ENCODE peak calls at places on chromosomes 11 and 22, in five cellular contexts. A is COR-L47, Z is HFFc6, M is amygdala, P is NCI-H460. B is an unnamed sample.

GRCh38 chr11:12386309-12386708 is 8.9 kb downstream of the PARVA start:
- DNase-seq in P (no peak), A (no peak), M (no peak), Z (no peak), B (no peak)

GRCh38 chr11:57224126-57224525 is 12.9 kb downstream of the APLNR start:
- DNase-seq in P (no peak), M (no peak), A (no peak), Z (no peak), B (no peak)

GRCh38 chr11:114259124-114259526 is 37.1 kb upstream of the NNMT start:
- DNase-seq in P (no peak), A (peak), M (no peak), Z (no peak), B (no peak)

GRCh38 chr22:24424001-24424900 is 3.1 kb upstream of the ADORA2A start:
- DNase-seq in A (no peak), P (no peak), M (no peak), Z (no peak), B (no peak)

GRCh38 chr11:17735823-17736772 is 1.5 kb downstream of the KCNC1 start:
- DNase-seq in M (no peak), A (peak), P (no peak), Z (no peak), B (no peak)

GRCh38 chr11:67494371-67495233 is 10.6 kb downstream of the PITPNM1 start:
- DNase-seq in M (no peak), A (no peak), Z (no peak), P (no peak), B (no peak)

GRCh38 chr22:33467067-33467466 is 408.9 kb upstream of the SYN3 start:
- DNase-seq in P (no peak), A (no peak), Z (no peak), M (no peak), B (no peak)

GRCh38 chr11:69094915-69095290 is 46.2 kb downstream of the TPCN2 start:
- DNase-seq in P (no peak), M (no peak), A (no peak), Z (no peak), B (no peak)

GRCh38 chr22:22786301-22787115 is 101.1 kb upstream of the IGLL5 start:
- DNase-seq in Z (no peak), P (no peak), M (no peak), A (peak), B (no peak)

GRCh38 chr11:64359712-64360402 is 895 bp downstream of the RPS6KA4 start:
- DNase-seq in P (no peak), Z (no peak), M (no peak), A (peak), B (no peak)

B was measured in SW 1271.